ENCODE peak calls at places on chromosomes 2 and 18, in nine cellular contexts. T is activated T-cell treated with anti-CD3 and anti-CD28 coated beads, Interleukin-2, amount 50 U/mL, for 4 hours; R is thoracic aorta; W is activated naive CD8-positive, alpha-beta T cell treated with anti-CD3 and anti-CD28 coated beads, Interleukin-2, amount 50 U/mL, for 24 hours; Q is activated CD8-positive, alpha-beta T cell treated with anti-CD3 and anti-CD28 coated beads for 36 hours; A is naive thymus-derived CD8-positive, alpha-beta T cell; C is gastroesophageal sphincter; O is stimulated activated naive CD8-positive, alpha-beta T cell treated with anti-CD3 and anti-CD28 coated beads, Interleukin-15, Interleukin-2, amounts not matched to agents 100 U/mL and 50 U/mL, for 24 hours; E is right cardiac atrium. H is an unnamed sample.

GRCh38 chr2:184599054-184599874 is 935 bp downstream of the ZNF804A start:
- ATAC-seq in W (no peak), R (no peak), C (no peak), T (no peak), A (peak), O (no peak), E (no peak), Q (no peak), H (no peak)

GRCh38 chr2:216306868-216307267 is 65.4 kb downstream of the MARCHF4 start:
- ATAC-seq in A (no peak), E (no peak), R (no peak), C (no peak), O (no peak), T (no peak), W (no peak), Q (no peak), H (no peak)

GRCh38 chr2:21270658-21271057 is 146.9 kb downstream of the TDRD15 start:
- ATAC-seq in O (no peak), Q (no peak), A (no peak), C (peak), T (no peak), R (no peak), W (no peak), E (peak), H (no peak)

GRCh38 chr2:180056367-180057118 is 49.4 kb upstream of the CWC22 start:
- ATAC-seq in Q (no peak), A (no peak), W (no peak), R (no peak), C (no peak), O (no peak), T (no peak), E (no peak), H (no peak)

GRCh38 chr2:154762638-154763037 is 64.1 kb downstream of the KCNJ3 start:
- ATAC-seq in W (no peak), R (no peak), C (no peak), E (no peak), Q (no peak), A (no peak), O (no peak), T (no peak), H (no peak)

GRCh38 chr18:61400714-61401113 is 67.5 kb downstream of the CDH20 start:
- ATAC-seq in E (no peak), C (no peak), W (no peak), T (no peak), A (no peak), R (no peak), Q (no peak), O (no peak), H (no peak)

GRCh38 chr2:121293450-121294325 is 8.7 kb upstream of the TFCP2L1 start:
- ATAC-seq in O (no peak), T (no peak), E (peak), Q (no peak), W (no peak), C (no peak), R (no peak), A (no peak), H (no peak)

GRCh38 chr18:32138332-32138731 is 46.7 kb downstream of the RNF138 start:
- ATAC-seq in E (no peak), Q (peak), R (no peak), A (peak), C (no peak), O (peak), T (no peak), W (peak), H (peak)

GRCh38 chr2:65479528-65479927 is 47.1 kb upstream of the SPRED2 start:
- ATAC-seq in Q (no peak), W (no peak), O (no peak), E (peak), T (no peak), C (no peak), R (no peak), A (no peak), H (no peak)

GRCh38 chr2:223950448-223951347 is 5.6 kb upstream of the WDFY1 start:
- ATAC-seq in W (no peak), C (no peak), O (peak), E (no peak), T (no peak), R (no peak), A (no peak), Q (peak), H (peak)

GRCh38 chr2:85796549-85797262 is 42.9 kb downstream of the ATOH8 start:
- ATAC-seq in W (no peak), T (no peak), O (no peak), E (peak), R (no peak), C (peak), Q (no peak), A (no peak), H (no peak)

GRCh38 chr2:202016579-202017227 is 17.0 kb upstream of the FZD7 start:
- ATAC-seq in A (no peak), E (peak), Q (no peak), T (no peak), C (no peak), W (no peak), R (no peak), O (no peak), H (no peak)

GRCh38 chr2:160228141-160228963 is 28.3 kb upstream of the ITGB6 start:
- ATAC-seq in A (no peak), W (no peak), E (no peak), Q (no peak), T (no peak), R (no peak), O (no peak), C (no peak), H (no peak)

GRCh38 chr2:176814740-176815367 is 397.7 kb upstream of the HNRNPA3 start:
- ATAC-seq in W (no peak), R (no peak), T (peak), A (peak), Q (peak), E (no peak), C (no peak), O (no peak), H (no peak)

GRCh38 chr2:236785611-236786057 is 216.0 kb downstream of the ACKR3 start:
- ATAC-seq in R (no peak), E (peak), Q (no peak), O (no peak), C (peak), A (no peak), T (no peak), W (no peak), H (no peak)

GRCh38 chr2:234288974-234289455 is 207.9 kb downstream of the ARL4C start:
- ATAC-seq in Q (no peak), W (no peak), E (peak), R (no peak), T (no peak), C (peak), A (no peak), O (no peak), H (no peak)

GRCh38 chr2:38692636-38693318 is 26.9 kb downstream of the GALM start:
- ATAC-seq in E (peak), C (no peak), R (no peak), T (no peak), W (no peak), O (no peak), Q (no peak), A (no peak), H (no peak)

GRCh38 chr2:112055833-112056625 is 960 bp downstream of the TMEM87B start:
- ATAC-seq in C (no peak), A (no peak), R (no peak), Q (no peak), E (peak), T (no peak), O (no peak), W (no peak), H (no peak)

GRCh38 chr2:66379473-66379872 is 55.5 kb upstream of the MEIS1 start:
- ATAC-seq in W (no peak), R (no peak), T (no peak), E (no peak), Q (no peak), C (no peak), A (no peak), O (no peak), H (no peak)

GRCh38 chr18:3722662-3723433 is 272.9 kb downstream of the TGIF1 start:
- ATAC-seq in Q (no peak), C (no peak), W (no peak), A (no peak), O (no peak), R (no peak), T (no peak), E (no peak), H (no peak)

GRCh38 chr2:28639836-28640235 is 111.8 kb upstream of the PPP1CB start:
- ATAC-seq in Q (peak), R (no peak), T (no peak), C (peak), A (no peak), E (no peak), O (peak), W (peak), H (peak)

GRCh38 chr2:225122582-225123486 is 80.6 kb upstream of the DOCK10 start:
- ATAC-seq in E (no peak), T (no peak), W (no peak), R (no peak), Q (peak), A (no peak), C (no peak), O (no peak), H (no peak)

GRCh38 chr18:74488864-74489263 is 7.3 kb upstream of the CNDP2 start:
- ATAC-seq in O (no peak), Q (no peak), A (no peak), C (no peak), W (no peak), E (no peak), T (no peak), R (no peak), H (no peak)

GRCh38 chr18:59546164-59546563 is 151.1 kb downstream of the CCBE1 start:
- ATAC-seq in O (peak), A (no peak), C (no peak), T (peak), Q (peak), W (peak), E (no peak), R (no peak), H (peak)

GRCh38 chr18:34600874-34601273 is 109.2 kb upstream of the DTNA start:
- ATAC-seq in O (no peak), C (no peak), R (no peak), W (no peak), E (no peak), T (no peak), A (no peak), Q (no peak), H (no peak)

GRCh38 chr18:13268746-13269285 is 50.3 kb downstream of the LDLRAD4 start:
- ATAC-seq in Q (no peak), E (no peak), O (no peak), C (no peak), W (no peak), A (no peak), T (no peak), R (no peak), H (no peak)

GRCh38 chr2:239827511-239827865 is 197.7 kb downstream of the NDUFA10 start:
- ATAC-seq in T (no peak), W (no peak), Q (no peak), A (no peak), C (no peak), O (no peak), R (no peak), E (no peak), H (no peak)

GRCh38 chr2:237650455-237650850 is 23.1 kb downstream of the LRRFIP1 start:
- ATAC-seq in O (no peak), R (no peak), Q (no peak), E (peak), T (no peak), C (no peak), A (no peak), W (no peak), H (no peak)

GRCh38 chr2:9844036-9844483 is 786 bp downstream of the TAF1B start:
- ATAC-seq in T (no peak), O (no peak), A (no peak), R (peak), E (no peak), Q (no peak), W (no peak), C (no peak), H (peak)

GRCh38 chr18:74251297-74252031 is 40.3 kb downstream of the CYB5A start:
- ATAC-seq in A (no peak), R (no peak), T (no peak), C (peak), E (peak), Q (no peak), O (no peak), W (no peak), H (no peak)

GRCh38 chr2:127173073-127173472 is 47.0 kb downstream of the CYP27C1 start:
- ATAC-seq in Q (no peak), W (no peak), C (no peak), A (no peak), T (no peak), E (peak), R (no peak), O (no peak), H (no peak)

H was measured in activated T-helper 17 cell treated with anti-CD3 and anti-CD28 coated beads, Interleukin-2, amount 50 U/mL, for 72 hours.